ENCODE peak calls at places on chromosome 3, in five cellular contexts. D is ovary; I is mesothelial cell of epicardium; K is heart right ventricle; S is CD4-positive, alpha-beta T cell. C is an unnamed sample.

GRCh38 chr3:127215714-127216414 is 22.9 kb downstream of the PRR23E start:
- DNase-seq in D (no peak), I (no peak), K (no peak), S (no peak), C (no peak)

GRCh38 chr3:46882377-46883015 is 5.0 kb downstream of the PTH1R start:
- DNase-seq in D (peak; percentile 59), I (no peak), K (no peak), S (no peak), C (peak; percentile 34)

GRCh38 chr3:143754090-143754489 is 94.2 kb downstream of the SLC9A9 start:
- DNase-seq in D (no peak), I (no peak), K (no peak), S (no peak), C (no peak)

GRCh38 chr3:100496711-100497261 is 4.4 kb downstream of the TMEM45A start:
- DNase-seq in D (no peak), I (no peak), K (no peak), S (no peak), C (no peak)

GRCh38 chr3:193673845-193674244 is 80.8 kb downstream of the OPA1 start:
- DNase-seq in D (no peak), I (no peak), K (no peak), S (no peak), C (peak; percentile 35)

GRCh38 chr3:47113669-47114365 is 50.1 kb downstream of the SETD2 start:
- DNase-seq in D (no peak), I (no peak), K (no peak), S (no peak), C (no peak)

GRCh38 chr3:94423566-94423965 is 360.7 kb downstream of the NSUN3 start:
- DNase-seq in D (no peak), I (no peak), K (no peak), S (no peak), C (no peak)

GRCh38 chr3:12991861-12992281 is 81.4 kb downstream of the IQSEC1 start:
- DNase-seq in D (peak; percentile 18), I (no peak), K (no peak), S (no peak), C (no peak)

GRCh38 chr3:196222876-196223595 is 6.7 kb downstream of the SLC51A start:
- DNase-seq in D (no peak), I (no peak), K (no peak), S (no peak), C (no peak)

GRCh38 chr3:14125193-14126016 is 553 bp downstream of the TMEM43 start:
- DNase-seq in D (peak; percentile 67), I (no peak), K (peak; percentile 58), S (no peak), C (no peak)

GRCh38 chr3:25856902-25857518 is 67.1 kb downstream of the OXSM start:
- DNase-seq in D (no peak), I (no peak), K (no peak), S (no peak), C (no peak)

GRCh38 chr3:146067048-146067447 is 93.9 kb downstream of the PLOD2 start:
- DNase-seq in D (no peak), I (no peak), K (no peak), S (no peak), C (no peak)

GRCh38 chr3:188916934-188917391 is 254.8 kb upstream of the TPRG1 start:
- DNase-seq in D (no peak), I (no peak), K (no peak), S (no peak), C (no peak)

GRCh38 chr3:69770219-69770618 is 31.0 kb downstream of the MITF start:
- DNase-seq in D (no peak), I (no peak), K (no peak), S (no peak), C (no peak)

GRCh38 chr3:15923640-15924405 is 126.0 kb upstream of the ANKRD28 start:
- DNase-seq in D (no peak), I (no peak), K (no peak), S (no peak), C (no peak)

GRCh38 chr3:118932822-118933558 is 101.7 kb downstream of the IGSF11 start:
- DNase-seq in D (no peak), I (no peak), K (peak; percentile 30), S (no peak), C (no peak)

GRCh38 chr3:184429786-184430185 is 49.9 kb downstream of the CHRD start:
- DNase-seq in D (no peak), I (no peak), K (no peak), S (no peak), C (no peak)

GRCh38 chr3:57544181-57545125 is at the start of gene DNAH12:
- DNase-seq in D (peak; percentile 60), I (peak; percentile 62), K (no peak), S (no peak), C (peak; percentile 65)

GRCh38 chr3:182618981-182619591 is 174.2 kb upstream of the ATP11B start:
- DNase-seq in D (no peak), I (no peak), K (no peak), S (no peak), C (no peak)

GRCh38 chr3:46239952-46240351 is 2.3 kb upstream of the CCR3 start:
- DNase-seq in D (no peak), I (no peak), K (no peak), S (no peak), C (no peak)

GRCh38 chr3:53773586-53774368 is 72.4 kb downstream of the CHDH start:
- DNase-seq in D (no peak), I (no peak), K (no peak), S (no peak), C (no peak)

GRCh38 chr3:144770813-144771400 is 799.3 kb downstream of the DIPK2A start:
- DNase-seq in D (no peak), I (no peak), K (no peak), S (no peak), C (no peak)

GRCh38 chr3:70433091-70433490 is 120.7 kb upstream of the MDFIC2 start:
- DNase-seq in D (no peak), I (no peak), K (no peak), S (no peak), C (no peak)

GRCh38 chr3:23004971-23005370 is 198.2 kb upstream of the UBE2E2 start:
- DNase-seq in D (no peak), I (no peak), K (no peak), S (no peak), C (no peak)

GRCh38 chr3:49914906-49915305 is 11.2 kb upstream of the MST1R start:
- DNase-seq in D (no peak), I (no peak), K (no peak), S (no peak), C (no peak)

GRCh38 chr3:79351693-79352092 is 416.1 kb downstream of the ROBO1 start:
- DNase-seq in D (no peak), I (no peak), K (no peak), S (no peak), C (no peak)

GRCh38 chr3:154956815-154957214 is 123.3 kb upstream of the MME start:
- DNase-seq in D (no peak), I (no peak), K (no peak), S (no peak), C (no peak)

GRCh38 chr3:191762323-191762960 is 301.5 kb downstream of the PYDC2 start:
- DNase-seq in D (no peak), I (no peak), K (no peak), S (no peak), C (no peak)

GRCh38 chr3:160163259-160163878 is 61.9 kb upstream of the C3orf80 start:
- DNase-seq in D (no peak), I (no peak), K (no peak), S (no peak), C (no peak)
- TF ChIP-seq CTCF in D (no peak), I (peak; percentile 37), K (peak; percentile 49), S (peak; percentile 47), C (peak; percentile 66)

GRCh38 chr3:133440652-133441051 is 40.8 kb downstream of the BFSP2 start:
- DNase-seq in D (no peak), I (no peak), K (no peak), S (no peak), C (no peak)

GRCh38 chr3:133441867-133442270 is 42.0 kb downstream of the BFSP2 start:
- DNase-seq in D (no peak), I (no peak), K (no peak), S (peak; percentile 11), C (no peak)

GRCh38 chr3:133445111-133445510 is 45.3 kb downstream of the BFSP2 start:
- DNase-seq in D (no peak), I (no peak), K (no peak), S (no peak), C (no peak)

GRCh38 chr3:133442518-133442917 is 42.7 kb downstream of the BFSP2 start:
- DNase-seq in D (no peak), I (no peak), K (no peak), S (no peak), C (no peak)

DNA sequence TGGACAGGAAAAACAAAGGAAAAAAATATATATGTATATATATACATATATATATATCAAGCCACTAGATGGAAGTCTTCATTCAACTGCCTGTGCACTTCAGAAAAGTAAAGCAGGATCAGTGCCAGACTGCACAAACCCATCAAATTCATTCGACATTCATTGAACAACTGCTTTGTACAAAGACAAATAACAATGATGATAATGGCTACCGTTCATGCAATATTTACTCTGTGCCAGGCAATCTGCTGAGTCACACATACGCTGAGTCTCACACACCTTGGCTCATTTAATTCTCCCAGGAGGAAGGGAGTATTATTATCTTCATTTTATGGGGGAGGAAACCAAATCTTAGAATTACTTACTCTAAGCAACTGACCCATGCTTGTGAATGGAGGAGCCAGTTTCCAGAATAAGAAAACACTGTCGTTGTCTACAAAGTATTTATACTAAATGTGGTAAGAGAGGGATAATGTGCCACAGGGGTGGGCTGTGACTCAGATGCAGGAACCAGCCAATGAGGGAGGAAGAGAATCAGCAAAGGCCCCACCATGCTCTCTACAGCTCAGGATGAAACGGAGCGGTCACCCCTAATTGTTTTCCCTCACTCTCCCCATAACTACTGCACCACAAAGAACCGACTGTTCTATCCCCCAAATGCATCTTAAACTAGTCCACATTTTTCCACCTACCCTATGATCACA is 44.4 kb downstream of the BFSP2 start:
- DNase-seq in D (no peak), I (no peak), K (no peak), S (no peak), C (no peak)
- TF ChIP-seq CTCF in D (no peak), I (no peak), K (no peak), S (no peak), C (peak; percentile 35)

DNA sequence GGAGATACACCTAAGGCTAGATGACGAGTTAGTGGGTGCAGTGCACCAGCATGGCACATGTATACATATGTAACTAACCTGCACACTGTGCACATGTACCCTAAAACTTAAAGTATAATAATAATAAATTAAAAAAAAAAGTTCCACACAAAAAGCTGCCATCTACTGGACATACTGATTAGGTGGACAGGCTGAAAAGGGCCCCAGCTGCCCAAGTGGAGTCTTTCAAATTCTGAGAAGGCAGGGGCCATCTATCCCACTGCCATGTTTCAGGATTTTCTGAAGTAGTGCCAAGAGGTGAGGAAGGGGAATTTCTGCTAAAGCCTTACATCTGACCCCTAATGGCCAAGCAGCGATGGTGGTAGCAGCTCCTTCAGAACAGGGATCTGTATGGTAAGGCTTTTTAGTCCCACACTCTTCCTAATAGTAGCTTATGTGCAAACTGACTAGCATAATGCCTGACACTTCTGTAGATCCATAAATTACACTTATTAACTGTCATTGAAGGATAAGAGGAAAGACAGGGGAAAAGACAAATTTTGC is 7.7 kb downstream of the FSTL1 start:
- DNase-seq in D (no peak), I (no peak), K (no peak), S (no peak), C (no peak)
- TF ChIP-seq CTCF in D (no peak), I (no peak), K (peak; percentile 33), S (no peak), C (peak; percentile 36)

DNA sequence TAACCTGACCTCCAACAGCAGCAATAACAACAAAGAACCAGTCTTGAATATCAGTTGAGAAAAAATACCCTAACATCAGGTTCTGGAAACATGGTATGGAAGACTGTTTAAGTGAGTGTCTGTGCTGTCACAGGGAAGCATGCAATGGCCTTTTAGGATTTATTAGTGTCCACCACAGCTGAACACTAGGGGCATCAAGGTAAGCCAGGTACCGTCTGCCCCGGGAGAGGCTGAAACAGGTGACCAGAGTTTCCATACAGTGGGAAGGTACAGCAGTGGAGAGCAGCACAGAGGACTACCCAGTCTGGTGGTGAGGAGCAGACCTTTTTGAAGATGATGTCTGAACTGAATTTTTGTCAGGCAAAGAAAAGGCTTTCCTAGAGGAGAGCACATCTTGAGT is 18.4 kb downstream of the ZDHHC23 start:
- DNase-seq in D (no peak), I (no peak), K (no peak), S (no peak), C (no peak)
- TF ChIP-seq CTCF in D (no peak), I (no peak), K (no peak), S (no peak), C (no peak)

C was measured in neural crest cell.